ENCODE peak calls at places on chromosome 9, in five cellular contexts. Z is hepatic stellate cell, A is OCI-M1, G is HS-5, U is left ventricle myocardium superior. N is an unnamed sample.

GRCh38 chr9:127626752-127627493 is 14.8 kb downstream of the STXBP1 start:
- DNase-seq in Z (no peak), A (no peak), G (no peak), U (no peak), N (no peak)

GRCh38 chr9:105828596-105829213 is 134.4 kb downstream of the TMEM38B start:
- DNase-seq in Z (no peak), A (no peak), G (no peak), U (no peak), N (no peak)

GRCh38 chr9:114507726-114508125 is 2.5 kb upstream of the WHRN start:
- DNase-seq in Z (no peak), A (peak), G (no peak), U (no peak), N (peak)

GRCh38 chr9:23754551-23754950 is 71.5 kb downstream of the ELAVL2 start:
- DNase-seq in Z (no peak), A (no peak), G (peak), U (no peak), N (no peak)

GRCh38 chr9:116391306-116391900 is 237.8 kb downstream of the PAPPA start:
- DNase-seq in Z (peak), A (no peak), G (no peak), U (no peak), N (no peak)

GRCh38 chr9:5976668-5977397 is 38.6 kb downstream of the RANBP6 start:
- DNase-seq in Z (no peak), A (peak), G (no peak), U (no peak), N (no peak)

GRCh38 chr9:121895836-121896544 is 197.1 kb downstream of the TTLL11 start:
- DNase-seq in Z (no peak), A (no peak), G (no peak), U (peak), N (no peak)

GRCh38 chr9:38680827-38681226 is 39.1 kb downstream of the FAM240B start:
- DNase-seq in Z (no peak), A (no peak), G (no peak), U (peak), N (no peak)

GRCh38 chr9:36029765-36030528 is 6.8 kb upstream of the RECK start:
- DNase-seq in Z (peak), A (no peak), G (peak), U (no peak), N (no peak)

GRCh38 chr9:131732061-131732526 is 7.8 kb downstream of the RAPGEF1 start:
- DNase-seq in Z (peak), A (no peak), G (no peak), U (no peak), N (no peak)

GRCh38 chr9:92563701-92564100 is 27.9 kb upstream of the ECM2 start:
- DNase-seq in Z (no peak), A (peak), G (no peak), U (no peak), N (no peak)

GRCh38 chr9:8492034-8492433 is 692.5 kb upstream of the DMAC1 start:
- DNase-seq in Z (no peak), A (no peak), G (no peak), U (no peak), N (no peak)

GRCh38 chr9:14722391-14723035 is at the start of gene CER1:
- DNase-seq in Z (no peak), A (no peak), G (no peak), U (no peak), N (no peak)

GRCh38 chr9:68546596-68547390 is 6.1 kb upstream of the TMEM252 start:
- DNase-seq in Z (no peak), A (peak), G (no peak), U (no peak), N (no peak)

GRCh38 chr9:137665697-137666504 is 47.1 kb downstream of the EHMT1 start:
- DNase-seq in Z (no peak), A (no peak), G (no peak), U (no peak), N (no peak)

GRCh38 chr9:133534346-133535284 is at the start of gene ADAMTSL2:
- DNase-seq in Z (peak), A (no peak), G (no peak), U (peak), N (no peak)

GRCh38 chr9:113649054-113649453 is 185.5 kb downstream of the RGS3 start:
- DNase-seq in Z (no peak), A (no peak), G (no peak), U (peak), N (no peak)

GRCh38 chr9:92968081-92968480 is 20.8 kb downstream of the FGD3 start:
- DNase-seq in Z (no peak), A (no peak), G (no peak), U (no peak), N (no peak)

GRCh38 chr9:71249729-71250317 is 128.4 kb upstream of the TRPM3 start:
- DNase-seq in Z (peak), A (peak), G (peak), U (no peak), N (peak)

GRCh38 chr9:137454145-137454505 is 5.0 kb downstream of the NSMF start:
- DNase-seq in Z (no peak), A (no peak), G (no peak), U (peak), N (peak)

GRCh38 chr9:92963831-92964606 is 16.7 kb downstream of the FGD3 start:
- DNase-seq in Z (no peak), A (peak), G (no peak), U (peak), N (peak)

GRCh38 chr9:137758067-137758466 is 119.5 kb upstream of the CACNA1B start:
- DNase-seq in Z (no peak), A (no peak), G (no peak), U (no peak), N (no peak)

GRCh38 chr9:95669253-95669652 is 152.5 kb upstream of the PTCH1 start:
- DNase-seq in Z (no peak), A (no peak), G (no peak), U (no peak), N (no peak)

GRCh38 chr9:75039006-75039405 is 10.9 kb upstream of the CARNMT1 start:
- DNase-seq in Z (peak), A (no peak), G (peak), U (no peak), N (no peak)

GRCh38 chr9:12640021-12640587 is 53.1 kb upstream of the TYRP1 start:
- DNase-seq in Z (no peak), A (peak), G (peak), U (no peak), N (peak)

GRCh38 chr9:121700831-121701419 is 49.5 kb downstream of the DAB2IP start:
- DNase-seq in Z (peak), A (no peak), G (no peak), U (peak), N (no peak)

GRCh38 chr9:22044583-22044982 is 35.5 kb upstream of the CDKN2B start:
- DNase-seq in Z (peak), A (no peak), G (peak), U (no peak), N (no peak)

GRCh38 chr9:35706951-35707350 is 17.2 kb upstream of the TPM2 start:
- DNase-seq in Z (no peak), A (no peak), G (no peak), U (no peak), N (no peak)